ENCODE peak calls at places on chromosome 7, in eight cellular contexts. R is PC-9; E is CD8-positive, alpha-beta T cell; A is nephron progenitor cell; Z is GM23338; J is hepatocyte; T is heart left ventricle; U is SK-N-SH. X is an unnamed sample.
A peak's percentile ranks its signal among the peaks of the same experiment; 100 is the strongest.

GRCh38 chr7:104982773-104983619 is 31.0 kb upstream of the KMT2E start:
- DNase-seq in U (no peak), J (no peak), Z (no peak), T (no peak), R (no peak), E (no peak), A (no peak), X (no peak)

GRCh38 chr7:131471605-131472004 is 84.8 kb downstream of the PODXL start:
- DNase-seq in R (no peak), J (no peak), U (no peak), Z (no peak), A (no peak), T (no peak), E (no peak), X (no peak)

GRCh38 chr7:36054642-36055041 is 98.4 kb upstream of the EEPD1 start:
- DNase-seq in R (no peak), T (no peak), U (no peak), Z (no peak), E (no peak), J (no peak), A (no peak), X (no peak)

GRCh38 chr7:35505031-35505430 is 189.9 kb downstream of the HERPUD2 start:
- DNase-seq in E (no peak), J (no peak), A (no peak), R (no peak), Z (peak; percentile 53), U (no peak), T (no peak), X (no peak)

GRCh38 chr7:106178593-106179134 is 66.6 kb upstream of the SYPL1 start:
- DNase-seq in E (no peak), Z (no peak), R (peak; percentile 61), A (no peak), T (no peak), U (no peak), J (peak; percentile 18), X (no peak)

GRCh38 chr7:39691821-39692220 is 68.4 kb downstream of the RALA start:
- DNase-seq in J (no peak), T (no peak), Z (no peak), R (no peak), A (no peak), E (no peak), U (no peak), X (no peak)

GRCh38 chr7:117707080-117707479 is 166.2 kb downstream of the CTTNBP2 start:
- DNase-seq in Z (no peak), E (no peak), U (no peak), A (no peak), J (no peak), R (no peak), T (no peak), X (no peak)

GRCh38 chr7:105643384-105643783 is 62.1 kb upstream of the EFCAB10 start:
- DNase-seq in Z (peak; percentile 90), J (no peak), U (peak; percentile 85), A (peak; percentile 51), T (peak; percentile 39), R (no peak), E (no peak), X (no peak)

GRCh38 chr7:81616951-81617350 is 152.9 kb downstream of the HGF start:
- DNase-seq in R (no peak), E (no peak), A (no peak), U (no peak), T (no peak), Z (no peak), J (no peak), X (no peak)

GRCh38 chr7:158779061-158779992 is 50.0 kb downstream of the ESYT2 start:
- DNase-seq in Z (no peak), J (no peak), A (no peak), T (no peak), U (no peak), E (no peak), R (no peak), X (no peak)

GRCh38 chr7:44147026-44147881 is 6.1 kb upstream of the MYL7 start:
- DNase-seq in A (peak; percentile 30), J (peak; percentile 54), Z (peak; percentile 48), U (peak; percentile 55), R (no peak), E (no peak), T (no peak), X (no peak)

GRCh38 chr7:15086882-15087281 is 184.3 kb upstream of the DGKB start:
- DNase-seq in Z (no peak), E (no peak), A (no peak), U (no peak), R (no peak), T (no peak), J (no peak), X (no peak)

GRCh38 chr7:988426-988911 is 5.5 kb downstream of the CYP2W1 start:
- DNase-seq in U (no peak), Z (no peak), E (no peak), R (peak; percentile 70), T (no peak), A (no peak), J (peak; percentile 60), X (no peak)

GRCh38 chr7:106462365-106462859 is 177.6 kb upstream of the NAMPT start:
- DNase-seq in Z (peak; percentile 47), U (peak; percentile 12), E (no peak), A (no peak), T (no peak), J (peak; percentile 39), R (peak; percentile 33), X (no peak)

GRCh38 chr7:152850420-152850819 is 90.9 kb downstream of the ACTR3B start:
- DNase-seq in A (no peak), E (no peak), U (peak; percentile 13), Z (no peak), J (no peak), T (no peak), R (no peak), X (no peak)

GRCh38 chr7:115099906-115100305 is 178.0 kb downstream of the MDFIC start:
- DNase-seq in U (no peak), E (no peak), R (no peak), T (no peak), Z (no peak), A (no peak), J (peak; percentile 56), X (no peak)

DNA sequence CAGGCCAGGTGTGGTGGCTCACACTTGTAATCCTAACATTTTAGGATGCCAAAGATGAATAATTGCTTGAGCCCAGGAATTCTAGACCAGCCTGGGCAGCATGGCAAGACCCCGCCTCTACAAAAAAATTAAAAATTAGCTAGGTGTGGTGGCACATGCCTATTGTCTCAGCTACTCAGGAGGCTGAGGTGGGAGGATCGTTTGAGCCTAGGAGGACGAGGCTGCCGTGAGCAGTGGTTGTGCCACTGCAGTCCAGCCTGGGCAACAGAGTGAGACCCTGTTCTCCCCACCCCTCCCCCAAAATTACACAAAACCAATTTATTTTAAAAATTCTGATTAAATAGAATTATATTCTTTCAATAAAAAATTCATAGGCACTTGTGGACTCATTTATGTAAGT is 39.0 kb downstream of the ABCB1 start:
- DNase-seq in R (no peak), Z (no peak), E (no peak), A (no peak), U (no peak), T (no peak), J (no peak), X (no peak)
- TF ChIP-seq CTCF in R (no peak), Z (no peak), E (no peak), A (no peak), U (no peak), T (no peak), J (no peak), X (no peak)

GRCh38 chr7:3033136-3033535 is 10.5 kb downstream of the CARD11 start:
- DNase-seq in T (no peak), E (no peak), U (no peak), Z (no peak), R (no peak), A (no peak), J (no peak), X (no peak)
- TF ChIP-seq CTCF in T (no peak), E (no peak), U (no peak), Z (no peak), R (no peak), A (no peak), J (no peak), X (no peak)

GRCh38 chr7:139502226-139502625 is 18.8 kb upstream of the KLRG2 start:
- DNase-seq in Z (no peak), A (no peak), J (no peak), R (no peak), E (no peak), U (no peak), T (no peak), X (no peak)

GRCh38 chr7:139500770-139501138 is 17.3 kb upstream of the KLRG2 start:
- DNase-seq in R (no peak), E (no peak), T (no peak), A (no peak), Z (no peak), J (no peak), U (no peak), X (no peak)

GRCh38 chr7:139509535-139509934 is 13.9 kb upstream of the CLEC2L start:
- DNase-seq in Z (no peak), T (no peak), R (no peak), A (no peak), E (no peak), J (no peak), U (no peak), X (no peak)

GRCh38 chr7:139505563-139505962 is 17.9 kb upstream of the CLEC2L start:
- DNase-seq in R (no peak), U (peak; percentile 41), T (no peak), E (no peak), Z (peak; percentile 89), J (no peak), A (peak; percentile 22), X (no peak)
- TF ChIP-seq CTCF in R (peak; percentile 44), U (peak; percentile 47), T (peak; percentile 12), E (no peak), Z (peak; percentile 80), J (peak; percentile 9), A (peak; percentile 15), X (peak; percentile 39)

GRCh38 chr7:93245525-93246432 is 13.6 kb downstream of the VPS50 start:
- DNase-seq in J (peak; percentile 18), Z (peak; percentile 56), T (no peak), A (no peak), E (no peak), R (no peak), U (peak; percentile 27), X (no peak)

DNA sequence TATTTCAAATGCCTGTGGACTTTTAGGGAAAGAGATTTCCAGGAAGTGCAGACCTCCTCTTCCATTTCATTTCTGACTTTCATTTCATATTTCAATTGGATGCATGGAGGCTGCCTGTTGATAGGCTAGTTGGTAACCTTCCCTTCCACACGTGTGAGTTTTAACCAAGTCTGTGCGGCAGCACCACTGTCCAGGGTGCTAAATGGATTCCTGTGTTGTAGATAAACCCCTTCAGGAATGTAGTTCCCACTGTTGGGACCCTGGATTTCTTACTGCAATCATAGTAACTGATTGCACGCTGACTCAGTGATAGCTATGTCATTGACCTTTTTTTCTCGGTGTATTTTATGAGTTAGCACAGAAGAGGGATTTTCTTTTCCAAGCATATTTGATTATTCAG is 17.6 kb downstream of the VPS50 start:
- DNase-seq in T (no peak), U (no peak), E (no peak), Z (peak; percentile 47), J (peak; percentile 57), A (peak; percentile 18), R (no peak), X (peak; percentile 12)
- TF ChIP-seq CTCF in T (no peak), U (no peak), E (no peak), Z (no peak), J (no peak), A (no peak), R (no peak), X (no peak)

X was measured in progenitor cell of endocrine pancreas.